ENCODE peak calls at places on chromosomes 16 and 17, in four cellular contexts. One of them, this sample, is unnamed.

GRCh38 chr16:86876499-86876898 is 298.1 kb downstream of the FOXL1 start:
- DNase-seq in activated CD4-positive, alpha-beta T cell treated with anti-CD3 and anti-CD28 coated beads, Interleukin-2, amount 50 U/mL, for 24 hours: no peak
- DNase-seq in HEK293T: no peak
- DNase-seq in NCI-H460: peak
- DNase-seq in this sample: no peak

GRCh38 chr17:77831497-77832179 is 126.9 kb upstream of the TNRC6C start:
- DNase-seq in NCI-H460: no peak
- DNase-seq in HEK293T: no peak
- DNase-seq in activated CD4-positive, alpha-beta T cell treated with anti-CD3 and anti-CD28 coated beads, Interleukin-2, amount 50 U/mL, for 24 hours: no peak
- DNase-seq in this sample: no peak

GRCh38 chr16:30115238-30115637 is 1.9 kb upstream of the GDPD3 start:
- DNase-seq in HEK293T: no peak
- DNase-seq in NCI-H460: no peak
- DNase-seq in activated CD4-positive, alpha-beta T cell treated with anti-CD3 and anti-CD28 coated beads, Interleukin-2, amount 50 U/mL, for 24 hours: no peak
- DNase-seq in this sample: no peak

GRCh38 chr17:32527146-32527545 is 40.4 kb downstream of the CDK5R1 start:
- DNase-seq in activated CD4-positive, alpha-beta T cell treated with anti-CD3 and anti-CD28 coated beads, Interleukin-2, amount 50 U/mL, for 24 hours: no peak
- DNase-seq in HEK293T: no peak
- DNase-seq in NCI-H460: no peak
- DNase-seq in this sample: no peak

GRCh38 chr16:11665071-11665491 is 3.2 kb upstream of the SNN start:
- DNase-seq in NCI-H460: no peak
- DNase-seq in HEK293T: no peak
- DNase-seq in activated CD4-positive, alpha-beta T cell treated with anti-CD3 and anti-CD28 coated beads, Interleukin-2, amount 50 U/mL, for 24 hours: no peak
- DNase-seq in this sample: peak

GRCh38 chr17:73155410-73156165 is 9.2 kb upstream of the SSTR2 start:
- DNase-seq in NCI-H460: no peak
- DNase-seq in activated CD4-positive, alpha-beta T cell treated with anti-CD3 and anti-CD28 coated beads, Interleukin-2, amount 50 U/mL, for 24 hours: no peak
- DNase-seq in HEK293T: no peak
- DNase-seq in this sample: peak

GRCh38 chr16:27795992-27796614 is 246.2 kb downstream of the KATNIP start:
- DNase-seq in activated CD4-positive, alpha-beta T cell treated with anti-CD3 and anti-CD28 coated beads, Interleukin-2, amount 50 U/mL, for 24 hours: no peak
- DNase-seq in NCI-H460: peak
- DNase-seq in HEK293T: peak
- DNase-seq in this sample: no peak

GRCh38 chr17:32794533-32795246 is 82.2 kb downstream of the MYO1D start:
- DNase-seq in HEK293T: no peak
- DNase-seq in NCI-H460: no peak
- DNase-seq in activated CD4-positive, alpha-beta T cell treated with anti-CD3 and anti-CD28 coated beads, Interleukin-2, amount 50 U/mL, for 24 hours: no peak
- DNase-seq in this sample: peak

GRCh38 chr16:58197314-58198012 is 443 bp downstream of the CSNK2A2 start:
- DNase-seq in activated CD4-positive, alpha-beta T cell treated with anti-CD3 and anti-CD28 coated beads, Interleukin-2, amount 50 U/mL, for 24 hours: no peak
- DNase-seq in NCI-H460: no peak
- DNase-seq in HEK293T: peak
- DNase-seq in this sample: peak

GRCh38 chr17:49547566-49547965 is 28.1 kb upstream of the NXPH3 start:
- DNase-seq in HEK293T: no peak
- DNase-seq in NCI-H460: no peak
- DNase-seq in activated CD4-positive, alpha-beta T cell treated with anti-CD3 and anti-CD28 coated beads, Interleukin-2, amount 50 U/mL, for 24 hours: no peak
- DNase-seq in this sample: no peak

GRCh38 chr17:77778636-77779524 is 179.6 kb upstream of the TNRC6C start:
- DNase-seq in HEK293T: no peak
- DNase-seq in activated CD4-positive, alpha-beta T cell treated with anti-CD3 and anti-CD28 coated beads, Interleukin-2, amount 50 U/mL, for 24 hours: no peak
- DNase-seq in NCI-H460: peak
- DNase-seq in this sample: no peak

GRCh38 chr16:47317465-47318240 is 143.2 kb downstream of the ITFG1 start:
- DNase-seq in activated CD4-positive, alpha-beta T cell treated with anti-CD3 and anti-CD28 coated beads, Interleukin-2, amount 50 U/mL, for 24 hours: no peak
- DNase-seq in HEK293T: no peak
- DNase-seq in NCI-H460: no peak
- DNase-seq in this sample: no peak

GRCh38 chr17:36133629-36134259 is 30.1 kb downstream of the CCL4 start:
- DNase-seq in activated CD4-positive, alpha-beta T cell treated with anti-CD3 and anti-CD28 coated beads, Interleukin-2, amount 50 U/mL, for 24 hours: no peak
- DNase-seq in NCI-H460: no peak
- DNase-seq in HEK293T: no peak
- DNase-seq in this sample: no peak

GRCh38 chr16:85173077-85173980 is 61.1 kb upstream of the CIBAR2 start:
- DNase-seq in HEK293T: no peak
- DNase-seq in NCI-H460: no peak
- DNase-seq in activated CD4-positive, alpha-beta T cell treated with anti-CD3 and anti-CD28 coated beads, Interleukin-2, amount 50 U/mL, for 24 hours: no peak
- DNase-seq in this sample: no peak